ENCODE peak calls at places on chromosomes 12 and 14, in five cellular contexts. E, U, P, S and V are unnamed samples. For H3K4me1 and H3K27me3, the result is how much of the 10 kb centered on the place peaks cover.

GRCh38 chr14:68539311-68539737 is 253.5 kb downstream of the ZFP36L1 start:
- DNase-seq in E (no peak), U (no peak), P (no peak), S (no peak), V (no peak)

GRCh38 chr12:42094277-42094676 is 50.4 kb downstream of the GXYLT1 start:
- DNase-seq in E (no peak), U (peak), P (no peak), S (peak), V (peak)

GRCh38 chr12:132429122-132429931 is 60.6 kb upstream of the FBRSL1 start:
- DNase-seq in E (no peak), U (peak), P (no peak), S (peak), V (no peak)

GRCh38 chr12:130163461-130164215 is 1.4 kb downstream of the FZD10 start:
- DNase-seq in E (no peak), U (no peak), P (no peak), S (peak), V (no peak)

GRCh38 chr14:54920052-54920451 is 17.4 kb upstream of the GCH1 start:
- DNase-seq in E (no peak), U (no peak), P (no peak), S (no peak), V (no peak)

GRCh38 chr14:78007160-78007559 is 163.0 kb upstream of the NRXN3 start:
- DNase-seq in E (no peak), U (peak), P (no peak), S (no peak), V (no peak)

GRCh38 chr14:83395321-83395720 is 1861.7 kb upstream of the SEL1L start:
- DNase-seq in E (no peak), U (no peak), P (no peak), S (no peak), V (no peak)

GRCh38 chr12:50747817-50748216 is 16.1 kb upstream of the ATF1 start:
- DNase-seq in E (no peak), U (no peak), P (no peak), S (peak), V (no peak)

GRCh38 chr14:94681300-94682060 is 69.3 kb downstream of the SERPINA3 start:
- DNase-seq in E (peak), U (peak), P (peak), S (peak), V (peak)

GRCh38 chr14:60760209-60760608 is 25.6 kb downstream of the MNAT1 start:
- DNase-seq in E (no peak), U (peak), P (no peak), S (no peak), V (no peak)

GRCh38 chr12:49298160-49298559 is 3.2 kb downstream of the PRPH start:
- DNase-seq in E (peak), U (no peak), P (no peak), S (no peak), V (no peak)

GRCh38 chr12:12885060-12885792 is 6.1 kb upstream of the GPRC5A start:
- DNase-seq in E (no peak), U (no peak), P (no peak), S (peak), V (no peak)

GRCh38 chr12:6752181-6752930 is 585 bp downstream of the MLF2 start:
- DNase-seq in E (peak), U (peak), P (peak), S (peak), V (peak)

GRCh38 chr12:121626853-121627623 is 708 bp downstream of the ORAI1 start:
- DNase-seq in E (peak), U (peak), P (peak), S (peak), V (peak)

GRCh38 chr12:120413901-120414695 is 23.8 kb upstream of the COX6A1 start:
- DNase-seq in E (peak), U (no peak), P (no peak), S (peak), V (no peak)

GRCh38 chr12:48197967-48198618 is 5.0 kb downstream of the OR10AD1 start:
- DNase-seq in E (peak), U (peak), P (peak), S (peak), V (peak)

GRCh38 chr14:26765768-26766550 is 168.1 kb upstream of the NOVA1 start:
- DNase-seq in E (peak), U (peak), P (no peak), S (no peak), V (no peak)

GRCh38 chr12:42741771-42742510 is 152.4 kb upstream of the PRICKLE1 start:
- DNase-seq in E (no peak), U (peak), P (no peak), S (no peak), V (no peak)

GRCh38 chr14:49897414-49897813 is 4.5 kb downstream of the ARF6 start:
- DNase-seq in E (no peak), U (no peak), P (no peak), S (no peak), V (no peak)

GRCh38 chr14:72745546-72745945 is 148.4 kb downstream of the DPF3 start:
- DNase-seq in E (no peak), U (peak), P (no peak), S (no peak), V (peak)

GRCh38 chr12:120748242-120748641 is 22.6 kb downstream of the ACADS start:
- DNase-seq in E (no peak), U (no peak), P (no peak), S (no peak), V (no peak)

GRCh38 chr12:119594772-119595445 is 1.3 kb downstream of the TMEM233 start:
- DNase-seq in E (no peak), U (peak), P (no peak), S (peak), V (no peak)

GRCh38 chr14:21476526-21476924 is 234 bp downstream of the RAB2B start:
- DNase-seq in E (peak), U (no peak), P (no peak), S (no peak), V (no peak)

GRCh38 chr12:51771008-51771407 is 77.5 kb downstream of the FIGNL2 start:
- DNase-seq in E (no peak), U (no peak), P (no peak), S (no peak), V (no peak)

GRCh38 chr12:12319501-12320322 is 30.3 kb downstream of the MANSC1 start:
- DNase-seq in E (peak), U (peak), P (no peak), S (no peak), V (no peak)

GRCh38 chr14:97219356-97220017 is 422.3 kb downstream of the VRK1 start:
- DNase-seq in E (no peak), U (no peak), P (no peak), S (no peak), V (no peak)

GRCh38 chr12:82904219-82904795 is 217.6 kb downstream of the TMTC2 start:
- DNase-seq in E (no peak), U (peak), P (no peak), S (no peak), V (no peak)

GRCh38 chr14:74950795-74951442 is 4.5 kb downstream of the PGF start:
- DNase-seq in E (peak), U (no peak), P (no peak), S (no peak), V (no peak)

GRCh38 chr12:27999521-27999920 is 27.0 kb upstream of the PTHLH start:
- DNase-seq in E (no peak), U (peak), P (no peak), S (no peak), V (no peak)

GRCh38 chr14:90443161-90444076 is 46.6 kb downstream of the CALM1 start:
- DNase-seq in E (no peak), U (no peak), P (no peak), S (no peak), V (no peak)

GRCh38 chr14:93974833-93975232 is 1.5 kb downstream of the ASB2 start:
- DNase-seq in E (no peak), U (no peak), P (no peak), S (no peak), V (no peak)

GRCh38 chr14:64761441-64762043 is 57.3 kb downstream of the PLEKHG3 start:
- DNase-seq in E (no peak), U (no peak), P (no peak), S (no peak), V (peak)

GRCh38 chr12:102680296-102680695 is 199.9 kb upstream of the IGF1 start:
- DNase-seq in E (no peak), U (no peak), P (no peak), S (peak), V (no peak)

GRCh38 chr12:106226884-106227640 is 20.8 kb downstream of the CKAP4 start:
- DNase-seq in E (no peak), U (peak), P (no peak), S (peak), V (no peak)

GRCh38 chr12:101698782-101699347 is 1.4 kb downstream of the CHPT1 start:
- DNase-seq in E (no peak), U (peak), P (no peak), S (no peak), V (no peak)

GRCh38 chr12:95802482-95803264 is 12.1 kb upstream of the NTN4 start:
- DNase-seq in E (peak), U (peak), P (peak), S (no peak), V (peak)
- H3K4me1 ChIP-seq in E (under half), U (under half), P (under half), S (under half), V (half or more)

DNA sequence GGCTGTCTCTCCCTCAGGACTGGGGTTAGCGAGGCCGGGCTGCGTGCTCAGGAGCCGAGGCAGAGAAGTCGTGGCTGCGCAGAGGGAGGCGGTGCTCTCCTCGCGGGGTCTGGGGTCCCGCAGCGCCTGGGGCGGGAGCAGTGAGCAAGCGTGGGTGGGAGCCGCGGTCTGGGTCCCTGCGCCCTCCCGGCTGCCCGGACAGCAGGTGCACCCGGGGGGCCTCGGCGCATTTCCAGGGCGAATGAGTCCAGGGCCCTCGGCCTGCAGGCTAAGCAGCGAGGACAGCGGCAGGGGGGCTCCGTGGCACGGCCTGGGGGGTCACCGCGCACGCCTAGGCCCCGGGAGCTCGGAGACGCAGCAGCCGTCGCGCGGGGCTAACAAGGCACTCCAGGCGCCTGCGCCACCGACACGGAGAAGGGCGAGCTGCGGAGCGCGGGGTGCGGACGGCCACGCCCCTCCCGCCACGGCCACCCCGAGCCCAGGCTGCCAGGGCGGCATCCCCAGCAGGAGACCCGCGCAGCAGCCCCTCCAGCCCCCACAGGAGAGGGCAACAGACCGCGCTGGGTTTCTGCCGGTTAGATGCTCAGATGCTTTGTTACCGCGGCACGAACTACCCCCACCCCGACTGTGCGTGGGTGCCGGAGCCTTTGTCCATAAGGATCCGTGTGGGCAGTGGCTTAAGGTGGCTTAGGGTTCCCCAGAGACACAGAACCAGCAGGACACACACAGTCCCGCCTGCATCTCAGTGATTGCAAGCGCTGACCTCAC is 117.7 kb upstream of the C14orf180 start:
- DNase-seq in E (no peak), U (no peak), P (no peak), S (peak), V (no peak)
- H3K27me3 ChIP-seq in E (half or more), U (half or more), P (under half), S (half or more), V (under half)

DNA sequence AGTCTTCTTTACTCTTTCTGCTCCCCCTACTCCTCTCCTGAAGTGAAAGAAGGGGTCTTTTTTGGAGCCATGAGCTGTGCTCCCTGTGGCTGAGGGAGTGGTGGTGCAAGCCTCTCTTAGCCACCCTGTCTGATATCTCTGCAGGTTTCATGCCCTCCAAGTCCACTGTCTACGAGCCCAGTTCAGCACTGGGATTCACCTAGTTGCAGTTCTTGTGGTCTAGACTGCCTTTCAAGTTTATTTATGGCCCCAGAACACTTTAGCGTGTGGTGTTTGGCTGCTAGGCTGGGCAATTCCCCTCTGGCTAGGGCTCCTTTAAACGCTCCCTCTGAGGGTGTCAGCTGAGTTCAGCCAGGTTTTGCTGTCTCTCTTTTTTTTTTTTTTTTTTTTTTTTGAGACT is 908.6 kb downstream of the TRHDE start:
- DNase-seq in E (no peak), U (no peak), P (no peak), S (no peak), V (no peak)
- H3K27ac ChIP-seq in E (no peak), U (no peak), P (no peak), S (no peak), V (no peak)

GRCh38 chr12:104602901-104603300 is 146.2 kb downstream of the CHST11 start:
- DNase-seq in E (no peak), U (no peak), P (no peak), S (no peak), V (no peak)

GRCh38 chr12:104604070-104604994 is 147.6 kb downstream of the CHST11 start:
- DNase-seq in E (peak), U (peak), P (peak), S (peak), V (peak)

GRCh38 chr12:104600790-104601739 is 144.3 kb downstream of the CHST11 start:
- DNase-seq in E (no peak), U (peak), P (no peak), S (no peak), V (no peak)

GRCh38 chr12:104603545-104603973 is 146.8 kb downstream of the CHST11 start:
- DNase-seq in E (no peak), U (no peak), P (no peak), S (no peak), V (peak)

DNA sequence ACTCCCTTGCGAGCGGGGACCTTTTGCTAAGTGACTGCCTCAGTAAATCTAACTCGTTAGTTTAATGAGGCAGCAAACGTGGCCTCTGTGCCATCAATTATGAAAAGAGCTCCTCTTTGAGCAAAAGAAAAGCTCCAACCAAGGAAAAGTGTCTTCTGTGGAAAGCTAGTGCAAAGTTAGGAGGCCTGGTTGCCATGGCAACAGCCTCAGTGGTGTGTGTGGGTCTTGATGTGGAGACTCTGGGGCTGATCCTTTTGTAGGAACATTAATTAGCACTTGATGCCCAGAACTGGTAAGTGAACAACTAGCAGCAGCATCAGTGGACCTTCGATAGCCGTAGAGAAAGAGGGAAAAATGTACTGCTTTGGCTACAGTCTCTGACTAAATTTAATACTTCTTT is 145.7 kb downstream of the CHST11 start:
- DNase-seq in E (no peak), U (no peak), P (no peak), S (no peak), V (no peak)
- H3K4me1 ChIP-seq in E (under half), U (under half), P (under half), S (under half), V (under half)